ENCODE peak calls at places on chromosomes 4 and X, in seven cellular contexts. One of them, this sample, is unnamed.
A peak's percentile ranks its signal among the peaks of the same experiment; 100 is the strongest.

GRCh38 chrX:373641-374471 is 12.9 kb downstream of the PPP2R3B start:
- DNase-seq in HCT116: no peak
- DNase-seq in SK-N-SH: no peak
- DNase-seq in HepG2: peak; percentile 27
- DNase-seq in GM12878: no peak
- DNase-seq in H1: no peak
- DNase-seq in K562: no peak
- DNase-seq in this sample: no peak

GRCh38 chr4:56799291-56799823 is 22.1 kb downstream of the SPINK2 start:
- DNase-seq in HCT116: no peak
- DNase-seq in SK-N-SH: no peak
- DNase-seq in HepG2: no peak
- DNase-seq in GM12878: no peak
- DNase-seq in H1: no peak
- DNase-seq in K562: no peak
- DNase-seq in this sample: no peak

GRCh38 chr4:145716200-145716599 is 36.3 kb downstream of the C4orf51 start:
- DNase-seq in HCT116: no peak
- DNase-seq in SK-N-SH: no peak
- DNase-seq in HepG2: no peak
- DNase-seq in GM12878: no peak
- DNase-seq in H1: no peak
- DNase-seq in K562: no peak
- DNase-seq in this sample: no peak

GRCh38 chrX:13652256-13653021 is 502 bp upstream of the TCEANC start:
- DNase-seq in HCT116: peak; percentile 13
- DNase-seq in SK-N-SH: peak; percentile 13
- DNase-seq in HepG2: no peak
- DNase-seq in GM12878: no peak
- DNase-seq in H1: no peak
- DNase-seq in K562: peak; percentile 26
- DNase-seq in this sample: no peak

GRCh38 chr4:6727943-6728250 is 11.9 kb downstream of the BLOC1S4 start:
- DNase-seq in HCT116: no peak
- DNase-seq in SK-N-SH: no peak
- DNase-seq in HepG2: no peak
- DNase-seq in GM12878: no peak
- DNase-seq in H1: no peak
- DNase-seq in K562: no peak
- DNase-seq in this sample: no peak

GRCh38 chrX:88244066-88244465 is 503.0 kb upstream of the CPXCR1 start:
- DNase-seq in HCT116: no peak
- DNase-seq in SK-N-SH: no peak
- DNase-seq in HepG2: no peak
- DNase-seq in GM12878: no peak
- DNase-seq in H1: peak; percentile 21
- DNase-seq in K562: no peak
- DNase-seq in this sample: peak; percentile 50

GRCh38 chr4:54589586-54589985 is 68.2 kb upstream of the KIT start:
- DNase-seq in HCT116: no peak
- DNase-seq in SK-N-SH: no peak
- DNase-seq in HepG2: no peak
- DNase-seq in GM12878: no peak
- DNase-seq in H1: no peak
- DNase-seq in K562: no peak
- DNase-seq in this sample: no peak

GRCh38 chr4:101977096-101977495 is 186.6 kb downstream of the BANK1 start:
- DNase-seq in HCT116: peak; percentile 92
- DNase-seq in SK-N-SH: no peak
- DNase-seq in HepG2: no peak
- DNase-seq in GM12878: no peak
- DNase-seq in H1: no peak
- DNase-seq in K562: no peak
- DNase-seq in this sample: no peak

GRCh38 chr4:53321151-53321987 is 44.5 kb downstream of the SCFD2 start:
- DNase-seq in HCT116: peak; percentile 26
- DNase-seq in SK-N-SH: no peak
- DNase-seq in HepG2: no peak
- DNase-seq in GM12878: no peak
- DNase-seq in H1: no peak
- DNase-seq in K562: no peak
- DNase-seq in this sample: no peak

GRCh38 chrX:53631156-53631555 is 55.4 kb downstream of the HUWE1 start:
- DNase-seq in HCT116: no peak
- DNase-seq in SK-N-SH: no peak
- DNase-seq in HepG2: no peak
- DNase-seq in GM12878: no peak
- DNase-seq in H1: no peak
- DNase-seq in K562: no peak
- DNase-seq in this sample: no peak

GRCh38 chr4:185697488-185697887 is 114.5 kb downstream of the SORBS2 start:
- DNase-seq in HCT116: no peak
- DNase-seq in SK-N-SH: peak; percentile 25
- DNase-seq in HepG2: no peak
- DNase-seq in GM12878: no peak
- DNase-seq in H1: no peak
- DNase-seq in K562: no peak
- DNase-seq in this sample: no peak

GRCh38 chr4:17476811-17477210 is 35.1 kb downstream of the QDPR start:
- DNase-seq in HCT116: no peak
- DNase-seq in SK-N-SH: no peak
- DNase-seq in HepG2: no peak
- DNase-seq in GM12878: no peak
- DNase-seq in H1: no peak
- DNase-seq in K562: no peak
- DNase-seq in this sample: no peak

GRCh38 chr4:55345980-55346850 is at the start of gene SRD5A3:
- DNase-seq in HCT116: peak; percentile 63
- DNase-seq in SK-N-SH: peak; percentile 96
- DNase-seq in HepG2: peak; percentile 66
- DNase-seq in GM12878: peak; percentile 19
- DNase-seq in H1: peak; percentile 44
- DNase-seq in K562: peak; percentile 89
- DNase-seq in this sample: peak; percentile 43

GRCh38 chrX:97402333-97402732 is 518.6 kb downstream of the RPA4 start:
- DNase-seq in HCT116: no peak
- DNase-seq in SK-N-SH: no peak
- DNase-seq in HepG2: no peak
- DNase-seq in GM12878: no peak
- DNase-seq in H1: no peak
- DNase-seq in K562: no peak
- DNase-seq in this sample: no peak

GRCh38 chr4:113979973-113980615 is 647 bp upstream of the ARSJ start:
- DNase-seq in HCT116: no peak
- DNase-seq in SK-N-SH: no peak
- DNase-seq in HepG2: no peak
- DNase-seq in GM12878: no peak
- DNase-seq in H1: peak; percentile 21
- DNase-seq in K562: no peak
- DNase-seq in this sample: no peak

GRCh38 chrX:109344666-109345065 is 137.2 kb downstream of the GUCY2F start:
- DNase-seq in HCT116: no peak
- DNase-seq in SK-N-SH: no peak
- DNase-seq in HepG2: no peak
- DNase-seq in GM12878: no peak
- DNase-seq in H1: no peak
- DNase-seq in K562: no peak
- DNase-seq in this sample: no peak
- TF ChIP-seq YY1 in HCT116: no peak
- TF ChIP-seq YY1 in SK-N-SH: no peak
- TF ChIP-seq YY1 in HepG2: no peak
- TF ChIP-seq YY1 in GM12878: no peak
- TF ChIP-seq YY1 in H1: no peak
- TF ChIP-seq YY1 in K562: no peak
- TF ChIP-seq YY1 in this sample: no peak

GRCh38 chr4:74535471-74535870 is 90.5 kb downstream of the AREG start:
- DNase-seq in HCT116: no peak
- DNase-seq in SK-N-SH: no peak
- DNase-seq in HepG2: no peak
- DNase-seq in GM12878: no peak
- DNase-seq in H1: no peak
- DNase-seq in K562: no peak
- DNase-seq in this sample: no peak
- H3K4me1 ChIP-seq in HCT116: peaks cover 96% of the 10 kb centered on the region
- H3K4me1 ChIP-seq in SK-N-SH: no peaks in the 10 kb centered on the region
- H3K4me1 ChIP-seq in HepG2: peaks cover 19% of the 10 kb centered on the region
- H3K4me1 ChIP-seq in GM12878: no peaks in the 10 kb centered on the region
- H3K4me1 ChIP-seq in H1: no peaks in the 10 kb centered on the region
- H3K4me1 ChIP-seq in K562: peaks cover 10% of the 10 kb centered on the region
- H3K4me1 ChIP-seq in this sample: no peaks in the 10 kb centered on the region

GRCh38 chr4:30945586-30945985 is 225.4 kb downstream of the PCDH7 start:
- DNase-seq in HCT116: peak; percentile 61
- DNase-seq in SK-N-SH: no peak
- DNase-seq in HepG2: no peak
- DNase-seq in GM12878: no peak
- DNase-seq in H1: no peak
- DNase-seq in K562: no peak
- DNase-seq in this sample: no peak
- TF ChIP-seq YY1 in HCT116: no peak
- TF ChIP-seq YY1 in SK-N-SH: no peak
- TF ChIP-seq YY1 in HepG2: no peak
- TF ChIP-seq YY1 in GM12878: no peak
- TF ChIP-seq YY1 in H1: no peak
- TF ChIP-seq YY1 in K562: no peak
- TF ChIP-seq YY1 in this sample: no peak

DNA sequence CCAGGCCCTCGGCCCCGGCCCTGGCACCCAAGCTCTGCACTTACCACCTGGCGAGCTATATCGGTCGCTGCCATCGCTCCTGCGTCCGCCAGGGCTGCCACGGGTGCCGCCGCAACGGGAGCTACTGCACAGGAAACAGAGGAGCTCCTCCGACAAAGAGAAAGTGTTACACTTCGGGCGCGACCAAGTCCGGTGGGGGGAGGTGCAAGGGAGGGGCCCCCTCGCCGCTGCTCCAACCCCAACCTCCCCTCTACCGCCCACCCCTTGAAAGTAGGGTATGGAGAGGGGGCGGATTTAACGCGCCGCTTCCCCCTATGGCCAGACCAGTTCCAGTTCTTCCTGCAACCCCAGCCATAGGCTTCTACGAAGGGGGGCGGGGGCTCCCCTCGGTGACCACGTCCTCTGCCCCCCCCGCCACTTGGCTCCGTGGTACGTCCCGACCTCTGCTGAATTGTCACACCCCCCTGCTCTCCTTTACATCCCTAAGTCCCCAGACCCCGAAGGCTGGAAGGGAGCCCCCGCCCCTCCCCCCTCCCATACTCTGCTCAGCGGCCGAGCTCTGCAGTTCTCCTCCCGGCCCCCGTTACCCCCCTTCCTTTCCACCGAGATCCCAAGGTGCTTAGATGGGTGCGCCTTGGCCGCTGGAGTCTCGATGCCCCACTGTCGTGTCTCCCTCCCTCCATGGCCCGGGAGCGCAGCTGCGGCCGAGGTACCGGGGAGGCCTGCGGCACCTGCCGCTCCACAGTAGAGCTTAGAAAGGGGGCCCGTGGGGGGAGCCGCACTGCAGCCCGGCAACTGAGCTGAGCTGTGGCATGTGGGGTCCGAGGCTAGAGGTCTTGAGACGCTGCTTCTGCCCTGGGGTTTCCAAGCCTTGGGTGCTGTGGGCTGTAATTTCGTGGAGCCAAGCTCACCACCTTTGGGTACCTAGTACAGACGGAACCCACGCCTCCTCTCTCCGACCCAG is at the start of gene SEPTIN6:
- DNase-seq in HCT116: peak; percentile 51
- DNase-seq in SK-N-SH: peak; percentile 88
- DNase-seq in HepG2: peak; percentile 59
- DNase-seq in GM12878: no peak
- DNase-seq in H1: peak; percentile 53
- DNase-seq in K562: peak; percentile 80
- DNase-seq in this sample: peak; percentile 70
- H3K4me1 ChIP-seq in HCT116: peaks cover 11% of the 10 kb centered on the region
- H3K4me1 ChIP-seq in SK-N-SH: no peaks in the 10 kb centered on the region
- H3K4me1 ChIP-seq in HepG2: peaks cover 14% of the 10 kb centered on the region
- H3K4me1 ChIP-seq in GM12878: peaks cover 24% of the 10 kb centered on the region
- H3K4me1 ChIP-seq in H1: peaks cover 23% of the 10 kb centered on the region
- H3K4me1 ChIP-seq in K562: peaks cover 13% of the 10 kb centered on the region
- H3K4me1 ChIP-seq in this sample: peaks cover 4% of the 10 kb centered on the region

GRCh38 chr4:109171098-109171497 is 131.4 kb downstream of the COL25A1 start:
- DNase-seq in HCT116: no peak
- DNase-seq in SK-N-SH: no peak
- DNase-seq in HepG2: no peak
- DNase-seq in GM12878: no peak
- DNase-seq in H1: no peak
- DNase-seq in K562: no peak
- DNase-seq in this sample: no peak

GRCh38 chr4:109174224-109174953 is 128.1 kb downstream of the COL25A1 start:
- DNase-seq in HCT116: no peak
- DNase-seq in SK-N-SH: no peak
- DNase-seq in HepG2: no peak
- DNase-seq in GM12878: no peak
- DNase-seq in H1: no peak
- DNase-seq in K562: peak; percentile 14
- DNase-seq in this sample: no peak

GRCh38 chr4:109169160-109169559 is 133.3 kb downstream of the COL25A1 start:
- DNase-seq in HCT116: no peak
- DNase-seq in SK-N-SH: no peak
- DNase-seq in HepG2: no peak
- DNase-seq in GM12878: no peak
- DNase-seq in H1: no peak
- DNase-seq in K562: no peak
- DNase-seq in this sample: no peak

GRCh38 chr4:109177411-109177810 is 125.0 kb downstream of the COL25A1 start:
- DNase-seq in HCT116: no peak
- DNase-seq in SK-N-SH: no peak
- DNase-seq in HepG2: no peak
- DNase-seq in GM12878: no peak
- DNase-seq in H1: no peak
- DNase-seq in K562: no peak
- DNase-seq in this sample: no peak

GRCh38 chr4:109172301-109172700 is 130.2 kb downstream of the COL25A1 start:
- DNase-seq in HCT116: no peak
- DNase-seq in SK-N-SH: no peak
- DNase-seq in HepG2: no peak
- DNase-seq in GM12878: no peak
- DNase-seq in H1: no peak
- DNase-seq in K562: no peak
- DNase-seq in this sample: no peak
- TF ChIP-seq YY1 in HCT116: no peak
- TF ChIP-seq YY1 in SK-N-SH: no peak
- TF ChIP-seq YY1 in HepG2: no peak
- TF ChIP-seq YY1 in GM12878: no peak
- TF ChIP-seq YY1 in H1: no peak
- TF ChIP-seq YY1 in K562: no peak
- TF ChIP-seq YY1 in this sample: no peak